ENCODE peak calls at places on chromosomes 13 and 19, in seven cellular contexts. H, Y, V, X, B, C and P are unnamed samples.
A peak's percentile ranks its signal among the peaks of the same experiment; 100 is the strongest.

GRCh38 chr13:38398810-38399493 is 49.3 kb downstream of the UFM1 start:
- DNase-seq in H (no peak), Y (no peak), V (no peak), X (no peak), B (no peak), C (no peak), P (no peak)

GRCh38 chr19:14370169-14370998 is 10.9 kb upstream of the ADGRE5 start:
- DNase-seq in H (no peak), Y (no peak), V (no peak), X (no peak), B (no peak), C (no peak), P (no peak)

GRCh38 chr19:54473071-54473941 is at the start of gene CDC42EP5:
- DNase-seq in H (peak; percentile 60), Y (peak; percentile 50), V (no peak), X (peak; percentile 84), B (peak; percentile 91), C (peak; percentile 73), P (peak; percentile 77)

GRCh38 chr13:46593403-46593802 is 40.4 kb downstream of the LRCH1 start:
- DNase-seq in H (no peak), Y (no peak), V (no peak), X (no peak), B (no peak), C (no peak), P (no peak)

GRCh38 chr19:4976412-4977298 is 7.7 kb downstream of the KDM4B start:
- DNase-seq in H (peak; percentile 82), Y (peak; percentile 53), V (peak; percentile 92), X (peak; percentile 88), B (peak; percentile 98), C (peak; percentile 85), P (peak; percentile 90)

GRCh38 chr19:7294571-7295212 is 478 bp upstream of the INSR start:
- DNase-seq in H (peak; percentile 88), Y (peak; percentile 74), V (peak; percentile 81), X (peak; percentile 69), B (peak; percentile 85), C (peak; percentile 62), P (peak; percentile 69)

GRCh38 chr13:74174810-74175209 is 40.6 kb upstream of the KLF12 start:
- DNase-seq in H (no peak), Y (no peak), V (no peak), X (no peak), B (no peak), C (no peak), P (no peak)

GRCh38 chr19:1847684-1848398 is 442 bp downstream of the REXO1 start:
- DNase-seq in H (no peak), Y (no peak), V (no peak), X (peak; percentile 18), B (no peak), C (no peak), P (no peak)

GRCh38 chr13:44197791-44198770 is 175.5 kb upstream of the SERP2 start:
- DNase-seq in H (no peak), Y (no peak), V (no peak), X (no peak), B (no peak), C (no peak), P (no peak)

GRCh38 chr19:42466521-42467436 is 24.0 kb upstream of the CXCL17 start:
- DNase-seq in H (no peak), Y (no peak), V (no peak), X (no peak), B (no peak), C (no peak), P (no peak)

GRCh38 chr13:111393221-111393790 is 72.9 kb downstream of the TEX29 start:
- DNase-seq in H (no peak), Y (peak; percentile 9), V (no peak), X (no peak), B (no peak), C (no peak), P (no peak)

GRCh38 chr19:4058696-4059492 is 7.8 kb downstream of the ZBTB7A start:
- DNase-seq in H (no peak), Y (no peak), V (no peak), X (peak; percentile 52), B (peak; percentile 74), C (no peak), P (peak; percentile 56)

GRCh38 chr19:18282788-18283141 is 1.3 kb upstream of the JUND start:
- DNase-seq in H (no peak), Y (no peak), V (no peak), X (no peak), B (no peak), C (no peak), P (no peak)

GRCh38 chr13:33610471-33611015 is 207.4 kb upstream of the RFC3 start:
- DNase-seq in H (no peak), Y (no peak), V (peak; percentile 63), X (no peak), B (no peak), C (no peak), P (no peak)

GRCh38 chr13:112743451-112744305 is 53.8 kb downstream of the ATP11A start:
- DNase-seq in H (no peak), Y (no peak), V (no peak), X (no peak), B (no peak), C (no peak), P (no peak)

GRCh38 chr13:80235131-80235530 is 105.8 kb downstream of the SPRY2 start:
- DNase-seq in H (peak; percentile 3), Y (no peak), V (no peak), X (no peak), B (no peak), C (no peak), P (no peak)

GRCh38 chr19:32567486-32567885 is 13.5 kb upstream of the PDCD5 start:
- DNase-seq in H (no peak), Y (no peak), V (no peak), X (no peak), B (no peak), C (no peak), P (no peak)

DNA sequence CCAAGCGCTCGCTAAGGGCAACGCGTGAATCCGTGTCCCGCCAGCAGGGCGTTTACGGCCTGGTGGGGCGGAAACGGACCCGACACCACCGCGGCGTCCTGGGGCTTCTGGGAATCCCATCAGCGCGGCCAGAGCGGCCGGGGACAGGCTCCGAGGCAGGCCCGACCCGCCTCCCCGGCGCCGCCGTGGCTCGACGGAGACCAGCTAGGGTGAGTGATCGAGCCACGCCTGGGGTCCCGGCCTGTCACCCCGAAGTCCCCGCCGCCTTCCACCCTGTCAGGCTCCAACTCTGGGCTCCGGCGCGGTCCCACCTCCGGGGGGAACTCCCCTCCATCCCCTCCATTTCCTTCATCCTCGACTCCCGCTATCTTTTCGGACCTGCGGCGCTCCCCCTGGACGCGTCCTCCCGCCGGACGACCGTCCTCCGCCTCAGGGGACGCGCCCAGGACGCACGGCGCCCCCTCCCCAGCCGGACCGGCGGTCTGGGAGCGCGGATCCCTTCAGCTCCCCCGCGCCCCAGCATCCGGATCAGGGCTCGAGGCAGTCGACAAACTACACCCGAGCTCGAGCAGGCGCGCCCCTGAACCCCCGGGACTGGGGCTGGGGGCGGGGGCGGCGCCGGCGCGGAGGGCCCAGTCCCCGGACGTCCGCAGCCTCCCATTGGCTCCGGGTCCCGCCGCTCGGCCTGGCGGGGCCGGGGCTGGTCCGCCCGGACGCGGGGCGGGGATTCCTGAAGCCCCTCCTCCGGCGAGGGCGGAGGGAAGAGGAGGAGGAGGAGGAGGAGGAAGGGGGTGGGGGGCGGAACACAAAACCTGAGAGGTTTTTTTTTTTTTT is 643 bp upstream of the BICRA start:
- DNase-seq in H (peak; percentile 94), Y (peak; percentile 96), V (peak; percentile 90), X (peak; percentile 96), B (peak; percentile 97), C (peak; percentile 93), P (peak; percentile 97)
- TF ChIP-seq POLR2A in H (peak; percentile 69), Y (peak; percentile 28), V (peak; percentile 93), X (peak; percentile 67), B (peak; percentile 76), C (peak; percentile 74), P (peak; percentile 79)

GRCh38 chr13:99433543-99434075 is 67.7 kb upstream of the TM9SF2 start:
- DNase-seq in H (no peak), Y (no peak), V (no peak), X (no peak), B (no peak), C (no peak), P (no peak)

GRCh38 chr13:99431927-99432636 is 69.2 kb upstream of the TM9SF2 start:
- DNase-seq in H (no peak), Y (no peak), V (no peak), X (no peak), B (no peak), C (no peak), P (no peak)

GRCh38 chr13:99435116-99435515 is 66.2 kb upstream of the TM9SF2 start:
- DNase-seq in H (no peak), Y (no peak), V (no peak), X (no peak), B (no peak), C (no peak), P (no peak)

GRCh38 chr13:99434258-99434788 is 66.9 kb upstream of the TM9SF2 start:
- DNase-seq in H (no peak), Y (peak; percentile 54), V (no peak), X (no peak), B (no peak), C (no peak), P (no peak)

GRCh38 chr13:99432637-99433542 is 68.4 kb upstream of the TM9SF2 start:
- DNase-seq in H (peak; percentile 78), Y (peak; percentile 52), V (peak; percentile 46), X (no peak), B (peak; percentile 87), C (peak; percentile 69), P (no peak)
- TF ChIP-seq CTCF in H (no peak), Y (no peak), V (no peak), X (no peak), B (no peak), C (no peak), P (no peak)

GRCh38 chr13:48151343-48151742 is 56.4 kb upstream of the MED4 start:
- DNase-seq in H (no peak), Y (no peak), V (no peak), X (no peak), B (no peak), C (no peak), P (no peak)

GRCh38 chr13:48154671-48155070 is 59.8 kb upstream of the MED4 start:
- DNase-seq in H (no peak), Y (no peak), V (no peak), X (no peak), B (no peak), C (no peak), P (no peak)

GRCh38 chr13:48155850-48156249 is 60.9 kb upstream of the MED4 start:
- DNase-seq in H (no peak), Y (no peak), V (no peak), X (no peak), B (no peak), C (no peak), P (no peak)

GRCh38 chr13:48151766-48152165 is 56.9 kb upstream of the MED4 start:
- DNase-seq in H (no peak), Y (no peak), V (no peak), X (no peak), B (no peak), C (no peak), P (no peak)

GRCh38 chr13:48153186-48153585 is 58.3 kb upstream of the MED4 start:
- DNase-seq in H (no peak), Y (no peak), V (no peak), X (no peak), B (no peak), C (no peak), P (no peak)
- TF ChIP-seq POLR2A in H (no peak), Y (no peak), V (no peak), X (no peak), B (no peak), C (no peak), P (no peak)

DNA sequence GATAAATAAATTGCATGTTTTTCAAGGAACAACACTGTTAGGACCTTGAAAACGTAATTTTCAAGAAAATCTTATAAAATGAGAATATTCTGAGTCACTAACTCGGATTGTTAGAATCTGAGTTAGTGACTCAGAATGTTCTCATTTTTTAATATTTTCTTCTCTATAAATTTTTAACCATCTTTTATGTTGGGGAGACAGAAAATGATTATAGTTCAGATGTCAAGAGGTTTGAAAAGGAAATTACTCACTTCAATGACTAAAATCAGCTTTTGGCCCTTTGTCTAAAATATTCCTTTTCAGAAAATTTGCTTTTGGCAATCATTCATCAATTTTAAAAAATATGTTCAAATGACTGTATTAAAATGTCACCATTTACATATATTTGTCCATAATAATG is 264.2 kb upstream of the EDNRB start:
- DNase-seq in H (no peak), Y (no peak), V (no peak), X (no peak), B (no peak), C (no peak), P (no peak)
- TF ChIP-seq CTCF in H (no peak), Y (no peak), V (no peak), X (no peak), B (no peak), C (no peak), P (no peak)